ENCODE peak calls at places on chromosomes 6 and 20, in eight cellular contexts. Q, D, C, P, U, X, B and G are unnamed samples. For H3K4me1, the result is how much of the 10 kb centered on the place peaks cover.

GRCh38 chr6:122712093-122712863 is 67.2 kb upstream of the FABP7 start:
- DNase-seq in Q (no peak), D (no peak), C (no peak), P (peak), U (no peak), X (no peak), B (no peak), G (no peak)

GRCh38 chr6:154960299-154960796 is 34.8 kb upstream of the TIAM2 start:
- DNase-seq in Q (no peak), D (no peak), C (no peak), P (no peak), U (no peak), X (no peak), B (peak), G (peak)

GRCh38 chr20:51386586-51386985 is 155.9 kb downstream of the NFATC2 start:
- DNase-seq in Q (peak), D (no peak), C (no peak), P (no peak), U (no peak), X (no peak), B (no peak), G (no peak)

GRCh38 chr6:43738877-43739641 is 31.0 kb upstream of the VEGFA start:
- DNase-seq in Q (no peak), D (peak), C (no peak), P (no peak), U (no peak), X (no peak), B (no peak), G (no peak)

GRCh38 chr6:110484321-110484720 is 7.9 kb upstream of the SLC22A16 start:
- DNase-seq in Q (no peak), D (no peak), C (no peak), P (no peak), U (no peak), X (no peak), B (no peak), G (no peak)

GRCh38 chr20:26276811-26277210 is 580.2 kb upstream of the ZNF337 start:
- DNase-seq in Q (no peak), D (no peak), C (no peak), P (peak), U (no peak), X (peak), B (no peak), G (no peak)

GRCh38 chr6:17281100-17281496 is at the start of gene RBM24:
- DNase-seq in Q (no peak), D (peak), C (no peak), P (peak), U (peak), X (peak), B (peak), G (peak)

GRCh38 chr6:63941747-63942470 is 306.3 kb downstream of the PHF3 start:
- DNase-seq in Q (no peak), D (no peak), C (no peak), P (no peak), U (no peak), X (no peak), B (no peak), G (no peak)

GRCh38 chr6:150316936-150317335 is 51.9 kb upstream of the IYD start:
- DNase-seq in Q (no peak), D (no peak), C (no peak), P (no peak), U (no peak), X (no peak), B (no peak), G (no peak)

GRCh38 chr6:40342674-40343230 is 244.4 kb downstream of the LRFN2 start:
- DNase-seq in Q (no peak), D (no peak), C (no peak), P (no peak), U (peak), X (no peak), B (peak), G (peak)

GRCh38 chr20:41004561-41005360 is 23.9 kb upstream of the TOP1 start:
- DNase-seq in Q (no peak), D (no peak), C (no peak), P (peak), U (no peak), X (no peak), B (no peak), G (peak)

GRCh38 chr6:20691185-20691584 is 156.9 kb downstream of the CDKAL1 start:
- DNase-seq in Q (no peak), D (no peak), C (no peak), P (no peak), U (no peak), X (no peak), B (no peak), G (no peak)

GRCh38 chr6:100475554-100476325 is 11.0 kb upstream of the SIM1 start:
- DNase-seq in Q (no peak), D (peak), C (no peak), P (peak), U (no peak), X (no peak), B (no peak), G (no peak)

GRCh38 chr6:8219352-8219943 is 117.1 kb upstream of the EEF1E1 start:
- DNase-seq in Q (no peak), D (peak), C (no peak), P (peak), U (peak), X (peak), B (peak), G (peak)

GRCh38 chr6:7921071-7921470 is 10.5 kb upstream of the TXNDC5 start:
- DNase-seq in Q (no peak), D (no peak), C (no peak), P (no peak), U (no peak), X (no peak), B (no peak), G (no peak)

GRCh38 chr20:24503352-24503931 is 34.0 kb downstream of the SYNDIG1 start:
- DNase-seq in Q (no peak), D (no peak), C (no peak), P (peak), U (peak), X (peak), B (no peak), G (no peak)

GRCh38 chr20:41183391-41183790 is 46.0 kb downstream of the PLCG1 start:
- DNase-seq in Q (no peak), D (no peak), C (no peak), P (no peak), U (peak), X (no peak), B (peak), G (peak)

GRCh38 chr6:81806793-81807565 is 54.5 kb upstream of the TENT5A start:
- DNase-seq in Q (no peak), D (no peak), C (no peak), P (no peak), U (no peak), X (no peak), B (no peak), G (no peak)

GRCh38 chr20:31595654-31596411 is 9.3 kb upstream of the ID1 start:
- DNase-seq in Q (no peak), D (peak), C (peak), P (peak), U (peak), X (peak), B (peak), G (peak)

GRCh38 chr6:127300411-127300810 is 33.7 kb downstream of the RNF146 start:
- DNase-seq in Q (no peak), D (peak), C (no peak), P (peak), U (no peak), X (peak), B (no peak), G (no peak)

GRCh38 chr6:31776563-31776960 is 566 bp downstream of the VWA7 start:
- DNase-seq in Q (no peak), D (peak), C (no peak), P (peak), U (no peak), X (no peak), B (no peak), G (no peak)
- H3K27ac ChIP-seq in Q (peak), D (peak), C (no peak), P (peak), U (no peak), X (peak), B (peak), G (peak)

GRCh38 chr20:64052987-64053840 is 3.8 kb upstream of the SOX18 start:
- DNase-seq in Q (no peak), D (no peak), C (no peak), P (no peak), U (no peak), X (no peak), B (no peak), G (no peak)

GRCh38 chr20:64055396-64055892 is 6.0 kb upstream of the SOX18 start:
- DNase-seq in Q (no peak), D (no peak), C (no peak), P (no peak), U (no peak), X (no peak), B (no peak), G (no peak)

GRCh38 chr20:64052326-64052722 is 2.9 kb upstream of the SOX18 start:
- DNase-seq in Q (no peak), D (no peak), C (no peak), P (no peak), U (no peak), X (no peak), B (no peak), G (no peak)

GRCh38 chr20:64055893-64056638 is 6.6 kb upstream of the SOX18 start:
- DNase-seq in Q (no peak), D (peak), C (no peak), P (no peak), U (no peak), X (no peak), B (no peak), G (no peak)

GRCh38 chr20:64053841-64054661 is 4.6 kb upstream of the SOX18 start:
- DNase-seq in Q (no peak), D (peak), C (no peak), P (no peak), U (no peak), X (peak), B (no peak), G (no peak)
- H3K4me1 ChIP-seq in Q (under half), D (half or more), C (under half), P (under half), U (under half), X (under half), B (under half), G (under half)

GRCh38 chr6:25133479-25133878 is 145.7 kb upstream of the CARMIL1 start:
- DNase-seq in Q (no peak), D (no peak), C (no peak), P (no peak), U (no peak), X (peak), B (no peak), G (no peak)

GRCh38 chr6:25138024-25138696 is 141.0 kb upstream of the CARMIL1 start:
- DNase-seq in Q (peak), D (peak), C (peak), P (peak), U (peak), X (no peak), B (peak), G (peak)

GRCh38 chr6:25138697-25139051 is 140.5 kb upstream of the CARMIL1 start:
- DNase-seq in Q (no peak), D (no peak), C (no peak), P (peak), U (no peak), X (no peak), B (no peak), G (no peak)

GRCh38 chr6:25136879-25137278 is 142.3 kb upstream of the CARMIL1 start:
- DNase-seq in Q (no peak), D (no peak), C (no peak), P (peak), U (peak), X (no peak), B (no peak), G (no peak)

DNA sequence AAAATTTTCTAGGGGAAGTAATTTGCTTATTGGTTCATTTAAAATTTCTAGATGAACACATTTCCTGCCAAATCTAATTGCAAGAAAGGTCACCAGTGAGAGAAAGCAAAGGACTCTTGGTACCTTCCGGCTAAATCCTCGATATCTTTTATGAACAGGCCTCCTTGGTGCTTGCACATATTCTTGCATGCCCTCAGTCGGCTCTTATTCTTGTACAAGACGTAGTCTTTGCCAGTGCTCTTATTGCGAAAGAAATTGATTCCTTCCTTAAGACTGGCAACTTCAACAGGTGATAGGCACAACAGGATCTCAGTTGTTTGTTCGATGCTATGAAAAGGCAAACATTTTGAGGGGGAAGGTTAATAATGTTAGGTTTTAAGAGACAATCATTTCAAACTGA is 141.7 kb upstream of the CARMIL1 start:
- DNase-seq in Q (no peak), D (no peak), C (no peak), P (peak), U (no peak), X (no peak), B (no peak), G (no peak)
- H3K27ac ChIP-seq in Q (peak), D (no peak), C (peak), P (peak), U (peak), X (no peak), B (peak), G (peak)

GRCh38 chr6:138592698-138593097 is 93.4 kb upstream of the NHSL1 start:
- DNase-seq in Q (no peak), D (no peak), C (no peak), P (no peak), U (no peak), X (no peak), B (no peak), G (no peak)
- H3K4me1 ChIP-seq in Q (under half), D (under half), C (under half), P (under half), U (under half), X (under half), B (under half), G (under half)

DNA sequence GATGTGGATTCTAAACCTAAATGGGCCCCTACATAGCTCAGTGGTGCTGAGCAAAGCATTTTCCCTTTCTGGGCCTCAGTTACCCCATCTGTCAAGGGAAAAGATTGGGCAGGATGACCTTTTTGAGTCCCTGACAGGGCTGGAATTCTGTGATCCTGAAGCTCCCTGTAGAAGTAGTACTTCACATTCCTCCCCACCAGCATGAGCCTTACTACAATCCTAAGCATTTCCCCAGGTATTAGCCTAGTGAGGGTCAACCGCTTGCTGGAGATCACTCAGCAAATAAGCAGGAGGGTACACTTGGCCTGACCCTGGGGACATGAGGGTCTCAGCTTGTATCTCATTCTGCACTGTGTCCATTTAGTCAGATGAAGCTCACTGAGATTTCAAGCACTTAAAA is 13.4 kb downstream of the NDRG3 start:
- DNase-seq in Q (no peak), D (no peak), C (no peak), P (no peak), U (no peak), X (peak), B (no peak), G (no peak)
- H3K27ac ChIP-seq in Q (peak), D (no peak), C (no peak), P (no peak), U (no peak), X (no peak), B (peak), G (no peak)

GRCh38 chr20:62427172-62428007 is at the start of gene RBBP8NL:
- DNase-seq in Q (no peak), D (no peak), C (no peak), P (no peak), U (no peak), X (no peak), B (peak), G (peak)

GRCh38 chr20:62425281-62426058 is 1.9 kb downstream of the RBBP8NL start:
- DNase-seq in Q (no peak), D (no peak), C (no peak), P (no peak), U (no peak), X (no peak), B (no peak), G (no peak)

GRCh38 chr20:62428396-62429160 is 1.2 kb upstream of the RBBP8NL start:
- DNase-seq in Q (no peak), D (no peak), C (no peak), P (no peak), U (no peak), X (no peak), B (no peak), G (no peak)

GRCh38 chr20:62428008-62428384 is 657 bp upstream of the RBBP8NL start:
- DNase-seq in Q (no peak), D (no peak), C (no peak), P (no peak), U (no peak), X (no peak), B (no peak), G (no peak)

DNA sequence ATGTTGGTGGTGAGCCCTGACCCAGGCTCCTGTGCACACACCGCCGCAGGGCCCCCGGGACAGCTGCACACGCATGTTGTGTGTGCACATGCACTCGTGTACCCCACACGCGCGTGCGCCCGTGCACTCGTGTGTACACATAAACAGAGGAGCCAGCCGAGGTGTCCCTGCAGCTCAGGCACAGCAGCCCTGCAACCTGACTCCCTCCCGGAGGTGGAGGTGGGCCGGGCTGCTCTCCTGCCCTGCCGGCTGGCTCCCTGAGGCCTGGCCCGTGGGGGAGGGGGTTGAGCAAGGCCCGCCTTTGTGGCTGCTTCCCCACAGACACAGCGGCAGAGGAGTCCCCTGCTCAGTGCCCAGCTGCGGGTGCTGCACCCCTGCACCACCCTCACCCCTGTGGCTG is 661 bp downstream of the RBBP8NL start:
- DNase-seq in Q (no peak), D (no peak), C (no peak), P (no peak), U (no peak), X (peak), B (no peak), G (peak)
- H3K4me1 ChIP-seq in Q (under half), D (under half), C (under half), P (under half), U (under half), X (under half), B (under half), G (half or more)

DNA sequence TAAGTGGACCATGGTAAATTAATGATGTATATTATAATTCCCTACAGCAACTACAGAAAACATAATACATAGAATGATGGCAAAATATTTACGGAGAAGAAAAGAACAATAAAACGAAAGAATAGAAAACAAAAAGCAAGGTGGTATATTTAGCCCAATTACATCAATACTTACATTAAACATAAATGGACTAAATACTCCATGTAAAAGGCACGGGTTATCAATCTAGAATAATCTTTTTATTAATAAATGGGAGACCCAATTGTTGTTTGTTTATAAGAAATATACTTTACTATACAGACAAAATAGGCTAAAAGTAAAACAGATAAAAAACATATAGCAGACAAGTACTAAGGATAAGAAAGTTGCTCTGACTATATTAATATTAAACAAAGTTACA is 137.2 kb downstream of the TASP1 start:
- DNase-seq in Q (no peak), D (no peak), C (no peak), P (no peak), U (no peak), X (no peak), B (no peak), G (no peak)
- H3K27ac ChIP-seq in Q (no peak), D (no peak), C (no peak), P (no peak), U (no peak), X (no peak), B (no peak), G (no peak)